ENCODE peak calls at places on chromosomes 2 and 18, in nine cellular contexts. O is left colon; Z is A549; K is endothelial cell of umbilical vein; S is GM19239; D is NCI-H2029 treated with DMSO at 0.1 percent for 48 hours; V is activated T-helper 1 cell treated with anti-CD3 and anti-CD28 coated beads, Interleukin-2, amount 50 U/mL, for 16 hours; U is stimulated activated CD4-positive, alpha-beta T cell treated with anti-CD3 and anti-CD28 coated beads, Interleukin-15, amount 100 ng/mL, for 1 hour; C is transverse colon. R is an unnamed sample.

GRCh38 chr18:79962311-79962710 is 2.1 kb upstream of the HSBP1L1 start:
- DNase-seq in V (no peak), Z (no peak), K (no peak), S (no peak), D (no peak), C (no peak), U (no peak), O (no peak), R (no peak)

GRCh38 chr2:120485096-120485495 is 139.2 kb downstream of the INHBB start:
- DNase-seq in C (no peak), V (no peak), D (no peak), Z (no peak), S (no peak), K (no peak), O (no peak), U (no peak), R (no peak)

GRCh38 chr2:1704606-1705556 is 39.4 kb downstream of the PXDN start:
- DNase-seq in O (no peak), V (no peak), K (no peak), Z (no peak), C (no peak), S (no peak), D (no peak), U (no peak), R (no peak)

GRCh38 chr18:57430166-57430958 is 4.8 kb upstream of the ONECUT2 start:
- DNase-seq in K (no peak), O (no peak), C (no peak), D (no peak), S (no peak), Z (no peak), U (no peak), V (no peak), R (no peak)

GRCh38 chr2:231047270-231047921 is 9.3 kb upstream of the PSMD1 start:
- DNase-seq in U (no peak), S (no peak), K (no peak), V (no peak), Z (no peak), C (no peak), O (no peak), D (no peak), R (no peak)

GRCh38 chr2:233471291-233472035 is 95.1 kb downstream of the USP40 start:
- DNase-seq in Z (no peak), O (no peak), V (no peak), K (no peak), S (no peak), U (no peak), D (no peak), C (no peak), R (no peak)

GRCh38 chr2:64151498-64151897 is 7.3 kb upstream of the PELI1 start:
- DNase-seq in S (no peak), O (no peak), Z (no peak), C (no peak), D (no peak), V (no peak), U (no peak), K (no peak), R (no peak)

GRCh38 chr2:240570531-240571313 is 2.4 kb downstream of the RNPEPL1 start:
- DNase-seq in K (no peak), V (no peak), S (no peak), O (peak), Z (no peak), U (no peak), D (no peak), C (peak), R (no peak)

GRCh38 chr18:58806826-58807714 is 57.6 kb upstream of the ZNF532 start:
- DNase-seq in O (no peak), S (peak), K (no peak), Z (no peak), U (no peak), D (no peak), V (no peak), C (peak), R (no peak)

GRCh38 chr18:61400016-61400630 is 66.9 kb downstream of the CDH20 start:
- DNase-seq in C (no peak), Z (no peak), D (no peak), O (no peak), K (peak), S (no peak), U (no peak), V (no peak), R (no peak)

GRCh38 chr18:41543815-41544214 is 411.2 kb upstream of the PIK3C3 start:
- DNase-seq in O (no peak), S (no peak), C (no peak), D (no peak), U (no peak), Z (no peak), K (no peak), V (no peak), R (no peak)

GRCh38 chr2:200590090-200590489 is 4.3 kb downstream of the AOX1 start:
- DNase-seq in Z (no peak), D (no peak), K (no peak), V (no peak), U (no peak), S (no peak), C (no peak), O (no peak), R (no peak)

GRCh38 chr18:47342566-47342965 is 91.1 kb upstream of the SKOR2 start:
- DNase-seq in Z (no peak), U (no peak), K (no peak), V (no peak), O (no peak), D (no peak), S (no peak), C (no peak), R (no peak)

GRCh38 chr2:20641123-20641985 is 9.5 kb downstream of the HS1BP3 start:
- DNase-seq in K (peak), V (no peak), Z (peak), D (no peak), C (peak), U (no peak), O (peak), S (no peak), R (no peak)

GRCh38 chr2:100692381-100692780 is 127.6 kb upstream of the NPAS2 start:
- DNase-seq in D (no peak), U (no peak), V (no peak), K (no peak), O (no peak), C (no peak), Z (no peak), S (no peak), R (no peak)

GRCh38 chr2:47230418-47230817 is 75.3 kb upstream of the STPG4 start:
- DNase-seq in V (no peak), Z (no peak), O (peak), D (no peak), S (no peak), K (no peak), C (peak), U (no peak), R (no peak)

GRCh38 chr2:20304411-20304810 is 46.2 kb downstream of the PUM2 start:
- DNase-seq in S (no peak), O (no peak), K (no peak), C (no peak), U (no peak), D (no peak), V (no peak), Z (no peak), R (no peak)

GRCh38 chr2:20141056-20141762 is 83.7 kb downstream of the SDC1 start:
- DNase-seq in K (peak), Z (peak), O (peak), S (no peak), V (no peak), D (no peak), C (peak), U (no peak), R (no peak)

GRCh38 chr18:58544616-58545337 is 84.1 kb downstream of the ALPK2 start:
- DNase-seq in S (no peak), Z (no peak), K (no peak), V (no peak), C (no peak), O (no peak), D (no peak), U (no peak), R (no peak)

GRCh38 chr2:221044781-221045180 is 527.3 kb downstream of the EPHA4 start:
- DNase-seq in C (no peak), S (no peak), O (no peak), Z (no peak), K (no peak), D (no peak), U (no peak), V (no peak), R (no peak)

GRCh38 chr2:212135739-212136138 is 402.9 kb downstream of the ERBB4 start:
- DNase-seq in V (no peak), C (no peak), U (no peak), O (no peak), K (peak), Z (peak), D (peak), S (no peak), R (no peak)

GRCh38 chr2:235206399-235206798 is 254.6 kb downstream of the SH3BP4 start:
- DNase-seq in C (no peak), O (no peak), Z (no peak), K (no peak), U (no peak), S (no peak), V (no peak), D (no peak), R (no peak)

GRCh38 chr2:106572541-106573148 is 85.5 kb downstream of the CD8B2 start:
- DNase-seq in V (no peak), C (no peak), U (no peak), O (no peak), Z (peak), D (peak), K (no peak), S (no peak), R (no peak)

GRCh38 chr18:71114550-71115210 is 825.8 kb downstream of the SOCS6 start:
- DNase-seq in S (no peak), K (no peak), Z (no peak), C (no peak), O (no peak), D (no peak), U (no peak), V (no peak), R (no peak)

GRCh38 chr2:119249311-119249710 is 25.7 kb downstream of the STEAP3 start:
- DNase-seq in U (no peak), O (peak), S (no peak), K (no peak), Z (no peak), V (no peak), D (no peak), C (no peak), R (no peak)

GRCh38 chr2:200466703-200467418 is 43.0 kb downstream of the KCTD18 start:
- DNase-seq in V (peak), C (no peak), S (no peak), D (no peak), O (no peak), K (no peak), Z (no peak), U (no peak), R (no peak)

GRCh38 chr2:172745636-172746035 is 10.0 kb downstream of the RAPGEF4 start:
- DNase-seq in K (peak), O (no peak), S (no peak), U (no peak), C (no peak), D (no peak), Z (no peak), V (no peak), R (no peak)

GRCh38 chr2:174499365-174499764 is 12.5 kb upstream of the GPR155 start:
- DNase-seq in U (no peak), O (no peak), Z (no peak), V (no peak), C (no peak), D (no peak), K (no peak), S (no peak), R (no peak)

GRCh38 chr2:109239720-109240119 is 110.7 kb downstream of the SH3RF3 start:
- DNase-seq in K (peak), S (no peak), U (no peak), Z (no peak), C (no peak), D (no peak), V (no peak), O (no peak), R (no peak)

GRCh38 chr2:56239437-56239836 is 55.6 kb downstream of the CCDC85A start:
- DNase-seq in S (no peak), O (no peak), C (no peak), D (no peak), K (peak), V (no peak), U (no peak), Z (no peak), R (no peak)

GRCh38 chr18:9771261-9771976 is 63.3 kb downstream of the RAB31 start:
- DNase-seq in U (no peak), Z (peak), S (peak), C (peak), D (no peak), V (peak), K (peak), O (peak), R (peak)

GRCh38 chr2:121491566-121491965 is 39.1 kb upstream of the RNU4ATAC start:
- DNase-seq in S (no peak), Z (no peak), V (no peak), D (peak), O (no peak), U (no peak), C (no peak), K (no peak), R (no peak)

GRCh38 chr18:62372156-62372555 is 47.0 kb downstream of the TNFRSF11A start:
- DNase-seq in Z (no peak), S (peak), K (no peak), U (no peak), O (no peak), V (no peak), C (no peak), D (no peak), R (no peak)

GRCh38 chr2:182763311-182763912 is 47.4 kb downstream of the DNAJC10 start:
- DNase-seq in S (peak), K (peak), O (no peak), D (peak), U (no peak), Z (peak), V (no peak), C (no peak), R (peak)

GRCh38 chr2:242034138-242034537 is 164.6 kb downstream of the RTP5 start:
- DNase-seq in Z (no peak), C (no peak), K (no peak), V (no peak), S (no peak), O (no peak), D (no peak), U (no peak), R (peak)

GRCh38 chr2:9518163-9518562 is 37.5 kb downstream of the ADAM17 start:
- DNase-seq in D (no peak), O (no peak), U (no peak), V (no peak), S (no peak), K (no peak), C (no peak), Z (no peak), R (no peak)

GRCh38 chr2:29218550-29219125 is 103.4 kb downstream of the CLIP4 start:
- DNase-seq in V (no peak), D (no peak), S (no peak), Z (no peak), U (no peak), O (peak), K (no peak), C (no peak), R (no peak)